ENCODE peak calls at places on chromosomes 3 and 15, in six cellular contexts. One of them, this sample, is unnamed.

GRCh38 chr15:87623832-87624231 is 632.7 kb downstream of the NTRK3 start:
- DNase-seq in neural crest cell: no peak
- DNase-seq in stimulated activated CD4-positive, alpha-beta T cell treated with anti-CD3 and anti-CD28 coated beads, Interleukin-4, amount 100 ng/mL, for 4 hours: no peak
- DNase-seq in A549: peak
- DNase-seq in fibroblast of lung: no peak
- DNase-seq in AG20443: no peak
- DNase-seq in this sample: no peak

GRCh38 chr15:40346579-40347558 is 4.0 kb upstream of the PHGR1 start:
- DNase-seq in neural crest cell: no peak
- DNase-seq in stimulated activated CD4-positive, alpha-beta T cell treated with anti-CD3 and anti-CD28 coated beads, Interleukin-4, amount 100 ng/mL, for 4 hours: no peak
- DNase-seq in A549: no peak
- DNase-seq in fibroblast of lung: no peak
- DNase-seq in AG20443: no peak
- DNase-seq in this sample: no peak

GRCh38 chr3:132351222-132351806 is 34.1 kb downstream of the ACP3 start:
- DNase-seq in neural crest cell: no peak
- DNase-seq in stimulated activated CD4-positive, alpha-beta T cell treated with anti-CD3 and anti-CD28 coated beads, Interleukin-4, amount 100 ng/mL, for 4 hours: no peak
- DNase-seq in A549: no peak
- DNase-seq in fibroblast of lung: no peak
- DNase-seq in AG20443: no peak
- DNase-seq in this sample: no peak

GRCh38 chr3:128036119-128036518 is 16.1 kb upstream of the SEC61A1 start:
- DNase-seq in neural crest cell: no peak
- DNase-seq in stimulated activated CD4-positive, alpha-beta T cell treated with anti-CD3 and anti-CD28 coated beads, Interleukin-4, amount 100 ng/mL, for 4 hours: no peak
- DNase-seq in A549: no peak
- DNase-seq in fibroblast of lung: no peak
- DNase-seq in AG20443: no peak
- DNase-seq in this sample: no peak

GRCh38 chr15:85598203-85598602 is 196.5 kb downstream of the KLHL25 start:
- DNase-seq in neural crest cell: no peak
- DNase-seq in stimulated activated CD4-positive, alpha-beta T cell treated with anti-CD3 and anti-CD28 coated beads, Interleukin-4, amount 100 ng/mL, for 4 hours: no peak
- DNase-seq in A549: no peak
- DNase-seq in fibroblast of lung: no peak
- DNase-seq in AG20443: no peak
- DNase-seq in this sample: no peak

GRCh38 chr3:170050753-170051152 is 13.0 kb downstream of the GPR160 start:
- DNase-seq in neural crest cell: no peak
- DNase-seq in stimulated activated CD4-positive, alpha-beta T cell treated with anti-CD3 and anti-CD28 coated beads, Interleukin-4, amount 100 ng/mL, for 4 hours: no peak
- DNase-seq in A549: no peak
- DNase-seq in fibroblast of lung: no peak
- DNase-seq in AG20443: no peak
- DNase-seq in this sample: no peak

GRCh38 chr15:59611277-59612260 is at the start of gene GCNT3:
- DNase-seq in neural crest cell: no peak
- DNase-seq in stimulated activated CD4-positive, alpha-beta T cell treated with anti-CD3 and anti-CD28 coated beads, Interleukin-4, amount 100 ng/mL, for 4 hours: no peak
- DNase-seq in A549: peak
- DNase-seq in fibroblast of lung: peak
- DNase-seq in AG20443: peak
- DNase-seq in this sample: no peak

GRCh38 chr15:80693682-80694623 is 1.2 kb upstream of the ABHD17C start:
- DNase-seq in neural crest cell: no peak
- DNase-seq in stimulated activated CD4-positive, alpha-beta T cell treated with anti-CD3 and anti-CD28 coated beads, Interleukin-4, amount 100 ng/mL, for 4 hours: no peak
- DNase-seq in A549: no peak
- DNase-seq in fibroblast of lung: peak
- DNase-seq in AG20443: no peak
- DNase-seq in this sample: no peak

GRCh38 chr3:139657936-139658335 is 19.8 kb downstream of the NMNAT3 start:
- DNase-seq in neural crest cell: no peak
- DNase-seq in stimulated activated CD4-positive, alpha-beta T cell treated with anti-CD3 and anti-CD28 coated beads, Interleukin-4, amount 100 ng/mL, for 4 hours: no peak
- DNase-seq in A549: no peak
- DNase-seq in fibroblast of lung: no peak
- DNase-seq in AG20443: no peak
- DNase-seq in this sample: no peak

GRCh38 chr15:78347586-78348543 is 7.7 kb downstream of the CRABP1 start:
- DNase-seq in neural crest cell: no peak
- DNase-seq in stimulated activated CD4-positive, alpha-beta T cell treated with anti-CD3 and anti-CD28 coated beads, Interleukin-4, amount 100 ng/mL, for 4 hours: no peak
- DNase-seq in A549: no peak
- DNase-seq in fibroblast of lung: no peak
- DNase-seq in AG20443: no peak
- DNase-seq in this sample: no peak

GRCh38 chr3:104951426-104951825 is 415.3 kb upstream of the ALCAM start:
- DNase-seq in neural crest cell: no peak
- DNase-seq in stimulated activated CD4-positive, alpha-beta T cell treated with anti-CD3 and anti-CD28 coated beads, Interleukin-4, amount 100 ng/mL, for 4 hours: no peak
- DNase-seq in A549: no peak
- DNase-seq in fibroblast of lung: peak
- DNase-seq in AG20443: no peak
- DNase-seq in this sample: no peak

GRCh38 chr3:171351676-171352075 is 108.5 kb downstream of the TNIK start:
- DNase-seq in neural crest cell: no peak
- DNase-seq in stimulated activated CD4-positive, alpha-beta T cell treated with anti-CD3 and anti-CD28 coated beads, Interleukin-4, amount 100 ng/mL, for 4 hours: no peak
- DNase-seq in A549: no peak
- DNase-seq in fibroblast of lung: peak
- DNase-seq in AG20443: peak
- DNase-seq in this sample: no peak

GRCh38 chr3:20576228-20576627 is 390.2 kb upstream of the SGO1 start:
- DNase-seq in neural crest cell: no peak
- DNase-seq in stimulated activated CD4-positive, alpha-beta T cell treated with anti-CD3 and anti-CD28 coated beads, Interleukin-4, amount 100 ng/mL, for 4 hours: no peak
- DNase-seq in A549: no peak
- DNase-seq in fibroblast of lung: no peak
- DNase-seq in AG20443: no peak
- DNase-seq in this sample: no peak

GRCh38 chr3:37301980-37302379 is 127.6 kb upstream of the LRRFIP2 start:
- DNase-seq in neural crest cell: no peak
- DNase-seq in stimulated activated CD4-positive, alpha-beta T cell treated with anti-CD3 and anti-CD28 coated beads, Interleukin-4, amount 100 ng/mL, for 4 hours: no peak
- DNase-seq in A549: no peak
- DNase-seq in fibroblast of lung: no peak
- DNase-seq in AG20443: no peak
- DNase-seq in this sample: no peak

GRCh38 chr3:42638339-42638842 is 15.1 kb upstream of the ZBTB47 start:
- DNase-seq in neural crest cell: no peak
- DNase-seq in stimulated activated CD4-positive, alpha-beta T cell treated with anti-CD3 and anti-CD28 coated beads, Interleukin-4, amount 100 ng/mL, for 4 hours: no peak
- DNase-seq in A549: no peak
- DNase-seq in fibroblast of lung: no peak
- DNase-seq in AG20443: no peak
- DNase-seq in this sample: no peak